ENCODE peak calls at places on chromosome 21, in four cellular contexts. One of them, this sample, is unnamed. For H3K9me1, the result is how much of the 10 kb centered on the place peaks cover.

GRCh38 chr21:17711896-17712295 is 99.2 kb upstream of the BTG3 start:
- DNase-seq in endothelial cell of umbilical vein: no peak
- DNase-seq in keratinocyte: no peak
- DNase-seq in IMR-90: no peak
- DNase-seq in this sample: no peak

GRCh38 chr21:43603230-43603626 is 56.1 kb downstream of the HSF2BP start:
- DNase-seq in endothelial cell of umbilical vein: no peak
- DNase-seq in keratinocyte: no peak
- DNase-seq in IMR-90: no peak
- DNase-seq in this sample: no peak

GRCh38 chr21:35011681-35012080 is 37.4 kb downstream of the RUNX1 start:
- DNase-seq in endothelial cell of umbilical vein: no peak
- DNase-seq in keratinocyte: no peak
- DNase-seq in IMR-90: peak
- DNase-seq in this sample: no peak

GRCh38 chr21:34640858-34641257 is 25.9 kb upstream of the RCAN1 start:
- DNase-seq in endothelial cell of umbilical vein: peak
- DNase-seq in keratinocyte: peak
- DNase-seq in IMR-90: peak
- DNase-seq in this sample: no peak

GRCh38 chr21:31157756-31158155 is 119.5 kb upstream of the KRTAP19-8 start:
- DNase-seq in endothelial cell of umbilical vein: no peak
- DNase-seq in keratinocyte: no peak
- DNase-seq in IMR-90: no peak
- DNase-seq in this sample: no peak

GRCh38 chr21:19031956-19032355 is 628.4 kb upstream of the TMPRSS15 start:
- DNase-seq in endothelial cell of umbilical vein: no peak
- DNase-seq in keratinocyte: no peak
- DNase-seq in IMR-90: no peak
- DNase-seq in this sample: no peak

GRCh38 chr21:26925636-26926035 is 41.3 kb downstream of the ADAMTS5 start:
- DNase-seq in endothelial cell of umbilical vein: no peak
- DNase-seq in keratinocyte: no peak
- DNase-seq in IMR-90: no peak
- DNase-seq in this sample: no peak

GRCh38 chr21:42846221-42846620 is 33.1 kb downstream of the WDR4 start:
- DNase-seq in endothelial cell of umbilical vein: no peak
- DNase-seq in keratinocyte: no peak
- DNase-seq in IMR-90: no peak
- DNase-seq in this sample: no peak

GRCh38 chr21:38188037-38188436 is 68.8 kb upstream of the KCNJ15 start:
- DNase-seq in endothelial cell of umbilical vein: no peak
- DNase-seq in keratinocyte: no peak
- DNase-seq in IMR-90: no peak
- DNase-seq in this sample: no peak

GRCh38 chr21:45460011-45460565 is 55.1 kb downstream of the COL18A1 start:
- DNase-seq in endothelial cell of umbilical vein: no peak
- DNase-seq in keratinocyte: no peak
- DNase-seq in IMR-90: no peak
- DNase-seq in this sample: no peak
- H3K9me1 ChIP-seq in endothelial cell of umbilical vein: under half
- H3K9me1 ChIP-seq in keratinocyte: under half
- H3K9me1 ChIP-seq in IMR-90: under half
- H3K9me1 ChIP-seq in this sample: under half

GRCh38 chr21:14843991-14844390 is 220.8 kb downstream of the NRIP1 start:
- DNase-seq in endothelial cell of umbilical vein: no peak
- DNase-seq in keratinocyte: no peak
- DNase-seq in IMR-90: peak
- DNase-seq in this sample: no peak

GRCh38 chr21:14838400-14838799 is 226.4 kb downstream of the NRIP1 start:
- DNase-seq in endothelial cell of umbilical vein: no peak
- DNase-seq in keratinocyte: no peak
- DNase-seq in IMR-90: peak
- DNase-seq in this sample: no peak

GRCh38 chr21:14846619-14847018 is 218.2 kb downstream of the NRIP1 start:
- DNase-seq in endothelial cell of umbilical vein: no peak
- DNase-seq in keratinocyte: no peak
- DNase-seq in IMR-90: no peak
- DNase-seq in this sample: no peak

GRCh38 chr21:14842641-14843040 is 222.2 kb downstream of the NRIP1 start:
- DNase-seq in endothelial cell of umbilical vein: no peak
- DNase-seq in keratinocyte: no peak
- DNase-seq in IMR-90: no peak
- DNase-seq in this sample: no peak

GRCh38 chr21:14841511-14842472 is 223.0 kb downstream of the NRIP1 start:
- DNase-seq in endothelial cell of umbilical vein: no peak
- DNase-seq in keratinocyte: no peak
- DNase-seq in IMR-90: no peak
- DNase-seq in this sample: no peak
- H3K9me1 ChIP-seq in endothelial cell of umbilical vein: under half
- H3K9me1 ChIP-seq in keratinocyte: under half
- H3K9me1 ChIP-seq in IMR-90: under half
- H3K9me1 ChIP-seq in this sample: under half

GRCh38 chr21:45280178-45280821 is 7.4 kb downstream of the POFUT2 start:
- DNase-seq in endothelial cell of umbilical vein: no peak
- DNase-seq in keratinocyte: no peak
- DNase-seq in IMR-90: no peak
- DNase-seq in this sample: no peak

GRCh38 chr21:45281411-45282282 is 6.0 kb downstream of the POFUT2 start:
- DNase-seq in endothelial cell of umbilical vein: no peak
- DNase-seq in keratinocyte: no peak
- DNase-seq in IMR-90: no peak
- DNase-seq in this sample: no peak

GRCh38 chr21:45278156-45278911 is 9.4 kb downstream of the POFUT2 start:
- DNase-seq in endothelial cell of umbilical vein: no peak
- DNase-seq in keratinocyte: no peak
- DNase-seq in IMR-90: no peak
- DNase-seq in this sample: no peak

GRCh38 chr21:45280969-45281368 is 6.7 kb downstream of the POFUT2 start:
- DNase-seq in endothelial cell of umbilical vein: no peak
- DNase-seq in keratinocyte: no peak
- DNase-seq in IMR-90: no peak
- DNase-seq in this sample: no peak

DNA sequence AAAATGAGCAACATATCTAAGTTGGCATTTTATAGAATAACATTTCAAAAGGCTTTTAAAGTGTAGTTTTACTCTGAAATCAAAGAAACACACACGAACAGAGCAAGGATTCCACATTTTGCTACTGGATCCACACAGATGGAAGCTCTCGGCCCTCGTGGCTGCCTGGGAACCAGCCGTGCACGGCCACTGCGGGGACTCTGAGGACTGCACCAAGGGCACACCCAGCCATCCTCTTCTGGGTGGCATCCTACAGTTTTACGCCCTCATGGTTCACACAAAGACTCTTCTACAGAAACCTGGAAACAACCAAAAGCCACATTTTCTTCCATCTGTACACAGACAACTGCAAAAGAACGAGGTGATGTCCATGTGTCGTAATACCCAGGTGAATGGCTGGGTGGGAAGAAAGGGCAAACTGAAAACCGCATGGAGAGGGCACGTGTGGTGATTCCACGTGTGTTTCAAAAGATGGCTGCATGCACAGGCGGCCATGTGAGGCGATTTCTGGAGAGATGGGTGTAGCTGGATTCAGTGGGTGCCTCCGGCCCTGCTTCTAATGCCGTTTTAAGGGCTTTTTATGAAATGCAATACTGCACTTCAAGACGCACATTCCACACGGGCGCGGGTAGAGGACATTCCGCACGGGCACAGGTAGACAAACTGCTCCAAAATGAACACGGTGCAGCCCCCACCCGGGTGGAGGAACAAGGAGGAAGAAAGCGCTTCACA is 8.1 kb downstream of the POFUT2 start:
- DNase-seq in endothelial cell of umbilical vein: no peak
- DNase-seq in keratinocyte: no peak
- DNase-seq in IMR-90: no peak
- DNase-seq in this sample: no peak
- H3K9me1 ChIP-seq in endothelial cell of umbilical vein: under half
- H3K9me1 ChIP-seq in keratinocyte: under half
- H3K9me1 ChIP-seq in IMR-90: under half
- H3K9me1 ChIP-seq in this sample: under half

GRCh38 chr21:32940079-32941014 is 85.4 kb upstream of the OLIG2 start:
- DNase-seq in endothelial cell of umbilical vein: peak
- DNase-seq in keratinocyte: no peak
- DNase-seq in IMR-90: peak
- DNase-seq in this sample: peak

GRCh38 chr21:32930673-32931072 is 95.1 kb upstream of the OLIG2 start:
- DNase-seq in endothelial cell of umbilical vein: no peak
- DNase-seq in keratinocyte: no peak
- DNase-seq in IMR-90: no peak
- DNase-seq in this sample: no peak

GRCh38 chr21:32929633-32930038 is 96.1 kb upstream of the OLIG2 start:
- DNase-seq in endothelial cell of umbilical vein: no peak
- DNase-seq in keratinocyte: no peak
- DNase-seq in IMR-90: no peak
- DNase-seq in this sample: no peak

GRCh38 chr21:32934829-32935228 is 90.9 kb upstream of the OLIG2 start:
- DNase-seq in endothelial cell of umbilical vein: no peak
- DNase-seq in keratinocyte: no peak
- DNase-seq in IMR-90: no peak
- DNase-seq in this sample: no peak
- H3K9me1 ChIP-seq in endothelial cell of umbilical vein: under half
- H3K9me1 ChIP-seq in keratinocyte: under half
- H3K9me1 ChIP-seq in IMR-90: under half
- H3K9me1 ChIP-seq in this sample: under half

DNA sequence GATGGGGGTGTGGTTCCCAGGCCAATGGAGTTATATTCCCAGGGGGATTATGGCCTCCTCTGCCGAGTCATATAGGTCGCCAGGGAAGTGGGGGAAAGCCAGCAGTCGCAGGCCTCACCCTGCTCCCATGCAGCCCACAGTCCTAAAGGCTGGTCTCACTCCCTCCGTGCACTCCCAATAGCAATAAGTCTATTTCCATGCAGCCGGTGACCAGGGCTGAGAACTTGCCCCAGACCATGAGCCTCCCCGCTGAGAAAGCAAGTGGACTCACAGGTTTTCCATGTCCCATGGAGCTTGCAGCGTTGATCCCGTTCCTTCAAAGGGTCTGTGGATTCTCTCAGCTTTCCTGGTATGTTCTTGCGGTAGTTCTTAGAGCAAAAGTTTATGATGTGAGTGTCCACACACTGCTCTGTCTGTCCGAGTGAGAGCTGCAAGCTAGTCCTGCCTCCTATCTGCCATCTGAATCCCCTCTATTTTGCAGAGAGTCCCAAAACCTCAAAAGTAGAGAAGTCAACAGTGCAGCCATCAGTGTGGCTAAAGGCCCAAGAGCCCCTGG is 81.7 kb upstream of the TMPRSS2 start:
- DNase-seq in endothelial cell of umbilical vein: no peak
- DNase-seq in keratinocyte: no peak
- DNase-seq in IMR-90: no peak
- DNase-seq in this sample: no peak
- H3K9me1 ChIP-seq in endothelial cell of umbilical vein: under half
- H3K9me1 ChIP-seq in keratinocyte: under half
- H3K9me1 ChIP-seq in IMR-90: under half
- H3K9me1 ChIP-seq in this sample: under half

GRCh38 chr21:46377789-46378188 is 53.8 kb downstream of the PCNT start:
- DNase-seq in endothelial cell of umbilical vein: no peak
- DNase-seq in keratinocyte: peak
- DNase-seq in IMR-90: no peak
- DNase-seq in this sample: no peak
- H3K9me1 ChIP-seq in endothelial cell of umbilical vein: under half
- H3K9me1 ChIP-seq in keratinocyte: under half
- H3K9me1 ChIP-seq in IMR-90: under half
- H3K9me1 ChIP-seq in this sample: under half